ENCODE peak calls at places on chromosomes 4 and X, in eight cellular contexts. One of them, this sample, is unnamed.

GRCh38 chr4:185217390-185217985 is 8.1 kb downstream of the SNX25 start:
- DNase-seq in bronchial epithelial cell: no peak
- DNase-seq in cardiac fibroblast: no peak
- DNase-seq in CD8-positive, alpha-beta T cell: no peak
- DNase-seq in heart left ventricle: no peak
- DNase-seq in hepatocyte: no peak
- DNase-seq in left ventricle myocardium inferior: no peak
- DNase-seq in fibroblast of lung: no peak
- DNase-seq in this sample: no peak

GRCh38 chrX:19514791-19515614 is at the start of gene MAP3K15:
- DNase-seq in bronchial epithelial cell: no peak
- DNase-seq in cardiac fibroblast: peak; percentile 2
- DNase-seq in CD8-positive, alpha-beta T cell: no peak
- DNase-seq in heart left ventricle: no peak
- DNase-seq in hepatocyte: peak; percentile 39
- DNase-seq in left ventricle myocardium inferior: peak; percentile 14
- DNase-seq in fibroblast of lung: peak; percentile 9
- DNase-seq in this sample: no peak

GRCh38 chr4:151434183-151434860 is 25.3 kb downstream of the FHIP1A start:
- DNase-seq in bronchial epithelial cell: peak; percentile 80
- DNase-seq in cardiac fibroblast: no peak
- DNase-seq in CD8-positive, alpha-beta T cell: no peak
- DNase-seq in heart left ventricle: no peak
- DNase-seq in hepatocyte: no peak
- DNase-seq in left ventricle myocardium inferior: no peak
- DNase-seq in fibroblast of lung: peak; percentile 84
- DNase-seq in this sample: no peak

GRCh38 chr4:2318476-2318875 is 56.6 kb upstream of the MXD4 start:
- DNase-seq in bronchial epithelial cell: no peak
- DNase-seq in cardiac fibroblast: no peak
- DNase-seq in CD8-positive, alpha-beta T cell: no peak
- DNase-seq in heart left ventricle: no peak
- DNase-seq in hepatocyte: no peak
- DNase-seq in left ventricle myocardium inferior: no peak
- DNase-seq in fibroblast of lung: no peak
- DNase-seq in this sample: no peak

GRCh38 chr4:53616219-53616618 is 24.9 kb upstream of the LNX1 start:
- DNase-seq in bronchial epithelial cell: no peak
- DNase-seq in cardiac fibroblast: no peak
- DNase-seq in CD8-positive, alpha-beta T cell: no peak
- DNase-seq in heart left ventricle: no peak
- DNase-seq in hepatocyte: no peak
- DNase-seq in left ventricle myocardium inferior: no peak
- DNase-seq in fibroblast of lung: no peak
- DNase-seq in this sample: no peak

GRCh38 chrX:104168127-104168526 is 1.9 kb downstream of the FAM199X start:
- DNase-seq in bronchial epithelial cell: no peak
- DNase-seq in cardiac fibroblast: no peak
- DNase-seq in CD8-positive, alpha-beta T cell: no peak
- DNase-seq in heart left ventricle: no peak
- DNase-seq in hepatocyte: no peak
- DNase-seq in left ventricle myocardium inferior: no peak
- DNase-seq in fibroblast of lung: no peak
- DNase-seq in this sample: no peak

GRCh38 chr4:3062466-3062865 is 11.9 kb downstream of the HTT-AS start:
- DNase-seq in bronchial epithelial cell: no peak
- DNase-seq in cardiac fibroblast: peak; percentile 83
- DNase-seq in CD8-positive, alpha-beta T cell: no peak
- DNase-seq in heart left ventricle: no peak
- DNase-seq in hepatocyte: no peak
- DNase-seq in left ventricle myocardium inferior: no peak
- DNase-seq in fibroblast of lung: peak; percentile 83
- DNase-seq in this sample: no peak

GRCh38 chrX:9626379-9626778 is 139.3 kb downstream of the GPR143 start:
- DNase-seq in bronchial epithelial cell: no peak
- DNase-seq in cardiac fibroblast: no peak
- DNase-seq in CD8-positive, alpha-beta T cell: no peak
- DNase-seq in heart left ventricle: no peak
- DNase-seq in hepatocyte: no peak
- DNase-seq in left ventricle myocardium inferior: no peak
- DNase-seq in fibroblast of lung: peak; percentile 53
- DNase-seq in this sample: no peak

GRCh38 chr4:5526070-5526831 is 182.1 kb downstream of the EVC2 start:
- DNase-seq in bronchial epithelial cell: no peak
- DNase-seq in cardiac fibroblast: no peak
- DNase-seq in CD8-positive, alpha-beta T cell: no peak
- DNase-seq in heart left ventricle: no peak
- DNase-seq in hepatocyte: no peak
- DNase-seq in left ventricle myocardium inferior: no peak
- DNase-seq in fibroblast of lung: peak; percentile 12
- DNase-seq in this sample: no peak

GRCh38 chr4:134544303-134544761 is 342.7 kb upstream of the PABPC4L start:
- DNase-seq in bronchial epithelial cell: no peak
- DNase-seq in cardiac fibroblast: peak; percentile 3
- DNase-seq in CD8-positive, alpha-beta T cell: no peak
- DNase-seq in heart left ventricle: no peak
- DNase-seq in hepatocyte: peak; percentile 32
- DNase-seq in left ventricle myocardium inferior: no peak
- DNase-seq in fibroblast of lung: peak; percentile 80
- DNase-seq in this sample: no peak

GRCh38 chr4:40908297-40908696 is 158.5 kb downstream of the NSUN7 start:
- DNase-seq in bronchial epithelial cell: peak; percentile 43
- DNase-seq in cardiac fibroblast: no peak
- DNase-seq in CD8-positive, alpha-beta T cell: no peak
- DNase-seq in heart left ventricle: no peak
- DNase-seq in hepatocyte: peak; percentile 24
- DNase-seq in left ventricle myocardium inferior: no peak
- DNase-seq in fibroblast of lung: no peak
- DNase-seq in this sample: no peak

GRCh38 chrX:22660756-22661155 is 339.0 kb upstream of the DDX53 start:
- DNase-seq in bronchial epithelial cell: no peak
- DNase-seq in cardiac fibroblast: no peak
- DNase-seq in CD8-positive, alpha-beta T cell: no peak
- DNase-seq in heart left ventricle: no peak
- DNase-seq in hepatocyte: no peak
- DNase-seq in left ventricle myocardium inferior: no peak
- DNase-seq in fibroblast of lung: peak; percentile 66
- DNase-seq in this sample: no peak

GRCh38 chr4:81360722-81361121 is 111.0 kb downstream of the RASGEF1B start:
- DNase-seq in bronchial epithelial cell: peak; percentile 77
- DNase-seq in cardiac fibroblast: no peak
- DNase-seq in CD8-positive, alpha-beta T cell: no peak
- DNase-seq in heart left ventricle: no peak
- DNase-seq in hepatocyte: no peak
- DNase-seq in left ventricle myocardium inferior: no peak
- DNase-seq in fibroblast of lung: peak; percentile 7
- DNase-seq in this sample: no peak

DNA sequence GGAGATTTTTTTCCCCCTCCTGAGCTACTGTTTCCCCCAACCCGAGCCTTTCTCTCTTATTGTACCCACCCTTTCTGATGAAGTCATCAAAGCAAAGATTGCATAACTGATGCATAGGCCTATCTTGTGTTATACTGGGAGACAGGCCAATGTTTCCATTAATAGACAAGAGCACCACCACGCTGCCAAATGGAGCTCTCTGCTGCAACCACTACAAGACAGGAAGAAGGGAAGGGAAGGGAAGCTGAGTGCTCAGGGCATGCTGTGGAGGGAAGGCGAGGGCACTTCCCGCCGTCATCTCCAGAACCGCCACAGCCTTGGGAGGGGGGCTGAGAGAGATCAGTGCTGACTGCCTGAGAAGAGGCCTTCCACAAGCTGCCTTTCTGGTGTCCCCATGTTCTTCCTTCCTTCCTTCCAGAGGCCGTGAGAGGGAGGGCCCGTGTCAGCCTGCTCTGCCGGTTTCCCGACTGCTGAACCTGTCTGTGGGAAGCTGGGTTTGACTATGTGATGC is 75.0 kb downstream of the MGST2 start:
- DNase-seq in bronchial epithelial cell: peak; percentile 94
- DNase-seq in cardiac fibroblast: peak; percentile 97
- DNase-seq in CD8-positive, alpha-beta T cell: no peak
- DNase-seq in heart left ventricle: peak; percentile 77
- DNase-seq in hepatocyte: peak; percentile 83
- DNase-seq in left ventricle myocardium inferior: peak; percentile 60
- DNase-seq in fibroblast of lung: peak; percentile 94
- DNase-seq in this sample: no peak
- TF ChIP-seq CTCF in bronchial epithelial cell: peak; percentile 46
- TF ChIP-seq CTCF in cardiac fibroblast: peak; percentile 29
- TF ChIP-seq CTCF in CD8-positive, alpha-beta T cell: no peak
- TF ChIP-seq CTCF in heart left ventricle: no peak
- TF ChIP-seq CTCF in hepatocyte: peak; percentile 32
- TF ChIP-seq CTCF in left ventricle myocardium inferior: peak; percentile 39
- TF ChIP-seq CTCF in fibroblast of lung: no peak
- TF ChIP-seq CTCF in this sample: no peak

GRCh38 chr4:145936142-145937020 is 2.2 kb downstream of the ZNF827 start:
- DNase-seq in bronchial epithelial cell: peak; percentile 55
- DNase-seq in cardiac fibroblast: peak; percentile 80
- DNase-seq in CD8-positive, alpha-beta T cell: peak; percentile 79
- DNase-seq in heart left ventricle: peak; percentile 82
- DNase-seq in hepatocyte: peak; percentile 90
- DNase-seq in left ventricle myocardium inferior: peak; percentile 70
- DNase-seq in fibroblast of lung: peak; percentile 83
- DNase-seq in this sample: peak; percentile 60
- TF ChIP-seq CTCF in bronchial epithelial cell: peak; percentile 0
- TF ChIP-seq CTCF in cardiac fibroblast: peak; percentile 38
- TF ChIP-seq CTCF in CD8-positive, alpha-beta T cell: peak; percentile 27
- TF ChIP-seq CTCF in heart left ventricle: peak; percentile 12
- TF ChIP-seq CTCF in hepatocyte: peak; percentile 21
- TF ChIP-seq CTCF in left ventricle myocardium inferior: peak; percentile 42
- TF ChIP-seq CTCF in fibroblast of lung: no peak
- TF ChIP-seq CTCF in this sample: peak; percentile 36

GRCh38 chr4:48341776-48342558 is 638 bp downstream of the SLAIN2 start:
- DNase-seq in bronchial epithelial cell: no peak
- DNase-seq in cardiac fibroblast: peak; percentile 49
- DNase-seq in CD8-positive, alpha-beta T cell: no peak
- DNase-seq in heart left ventricle: peak; percentile 85
- DNase-seq in hepatocyte: peak; percentile 82
- DNase-seq in left ventricle myocardium inferior: peak; percentile 57
- DNase-seq in fibroblast of lung: peak; percentile 51
- DNase-seq in this sample: peak; percentile 55

GRCh38 chr4:48340276-48340904 is 939 bp upstream of the SLAIN2 start:
- DNase-seq in bronchial epithelial cell: peak; percentile 72
- DNase-seq in cardiac fibroblast: peak; percentile 70
- DNase-seq in CD8-positive, alpha-beta T cell: no peak
- DNase-seq in heart left ventricle: no peak
- DNase-seq in hepatocyte: peak; percentile 75
- DNase-seq in left ventricle myocardium inferior: no peak
- DNase-seq in fibroblast of lung: peak; percentile 81
- DNase-seq in this sample: no peak

GRCh38 chr4:48339642-48340041 is 1.7 kb upstream of the SLAIN2 start:
- DNase-seq in bronchial epithelial cell: peak; percentile 70
- DNase-seq in cardiac fibroblast: no peak
- DNase-seq in CD8-positive, alpha-beta T cell: no peak
- DNase-seq in heart left ventricle: no peak
- DNase-seq in hepatocyte: no peak
- DNase-seq in left ventricle myocardium inferior: no peak
- DNase-seq in fibroblast of lung: no peak
- DNase-seq in this sample: no peak

GRCh38 chr4:48342559-48342878 is 1.2 kb downstream of the SLAIN2 start:
- DNase-seq in bronchial epithelial cell: no peak
- DNase-seq in cardiac fibroblast: no peak
- DNase-seq in CD8-positive, alpha-beta T cell: no peak
- DNase-seq in heart left ventricle: no peak
- DNase-seq in hepatocyte: no peak
- DNase-seq in left ventricle myocardium inferior: no peak
- DNase-seq in fibroblast of lung: no peak
- DNase-seq in this sample: peak; percentile 31

DNA sequence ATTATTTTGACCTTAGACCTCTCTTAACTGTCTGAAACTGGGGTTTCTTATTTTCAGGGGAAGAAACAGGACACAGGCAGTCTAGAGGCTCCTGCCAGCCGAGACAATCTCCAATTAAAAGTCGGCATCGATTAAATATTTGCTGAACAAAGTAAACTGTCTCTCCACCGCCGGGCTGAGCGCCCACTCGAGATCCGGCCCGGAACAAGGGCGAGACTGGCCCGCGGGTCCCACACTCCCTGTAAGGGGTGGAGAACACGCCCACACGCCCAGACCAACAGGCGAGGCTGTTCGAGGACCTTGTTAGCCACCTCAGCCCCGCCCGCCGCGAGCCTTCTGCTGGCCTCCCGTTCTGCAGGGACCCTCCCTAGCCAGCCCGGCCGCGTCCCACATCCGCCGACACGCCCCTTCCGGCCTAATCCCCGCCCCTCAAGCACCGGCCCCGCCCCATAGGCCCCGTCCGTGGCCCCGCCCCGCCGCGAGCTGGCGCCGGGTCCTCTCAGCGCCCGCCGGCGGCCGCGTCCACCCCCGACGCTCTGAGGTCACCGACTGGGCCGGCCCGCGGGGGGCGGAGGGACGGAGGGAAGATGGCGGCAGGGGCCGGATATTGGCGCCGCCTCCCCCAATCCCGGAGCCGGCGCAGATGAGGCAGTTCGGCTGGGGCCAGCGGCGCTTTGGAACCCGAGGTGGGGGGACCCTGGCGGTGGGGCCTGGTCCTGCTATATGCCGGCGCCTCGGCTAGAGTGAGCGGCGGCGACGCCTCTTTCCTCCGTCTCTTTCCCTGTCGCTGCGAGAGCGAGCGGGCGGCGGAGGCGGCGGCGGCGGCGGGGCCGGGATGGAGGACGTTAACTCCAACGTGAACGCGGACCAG is at the start of gene SLAIN2:
- DNase-seq in bronchial epithelial cell: peak; percentile 88
- DNase-seq in cardiac fibroblast: peak; percentile 99
- DNase-seq in CD8-positive, alpha-beta T cell: peak; percentile 100
- DNase-seq in heart left ventricle: peak; percentile 100
- DNase-seq in hepatocyte: peak; percentile 99
- DNase-seq in left ventricle myocardium inferior: peak; percentile 100
- DNase-seq in fibroblast of lung: peak; percentile 98
- DNase-seq in this sample: peak; percentile 100
- TF ChIP-seq CTCF in bronchial epithelial cell: peak; percentile 19
- TF ChIP-seq CTCF in cardiac fibroblast: peak; percentile 49
- TF ChIP-seq CTCF in CD8-positive, alpha-beta T cell: peak; percentile 46
- TF ChIP-seq CTCF in heart left ventricle: peak; percentile 24
- TF ChIP-seq CTCF in hepatocyte: peak; percentile 14
- TF ChIP-seq CTCF in left ventricle myocardium inferior: peak; percentile 55
- TF ChIP-seq CTCF in fibroblast of lung: no peak
- TF ChIP-seq CTCF in this sample: peak; percentile 43

GRCh38 chr4:8431553-8431952 is 9.0 kb downstream of the ACOX3 start:
- DNase-seq in bronchial epithelial cell: no peak
- DNase-seq in cardiac fibroblast: no peak
- DNase-seq in CD8-positive, alpha-beta T cell: no peak
- DNase-seq in heart left ventricle: no peak
- DNase-seq in hepatocyte: no peak
- DNase-seq in left ventricle myocardium inferior: no peak
- DNase-seq in fibroblast of lung: no peak
- DNase-seq in this sample: no peak

GRCh38 chr4:8427761-8428287 is 12.7 kb downstream of the ACOX3 start:
- DNase-seq in bronchial epithelial cell: peak; percentile 39
- DNase-seq in cardiac fibroblast: peak; percentile 74
- DNase-seq in CD8-positive, alpha-beta T cell: no peak
- DNase-seq in heart left ventricle: no peak
- DNase-seq in hepatocyte: peak; percentile 40
- DNase-seq in left ventricle myocardium inferior: peak; percentile 37
- DNase-seq in fibroblast of lung: peak; percentile 68
- DNase-seq in this sample: no peak

GRCh38 chr4:8433181-8433580 is 7.3 kb downstream of the ACOX3 start:
- DNase-seq in bronchial epithelial cell: no peak
- DNase-seq in cardiac fibroblast: peak; percentile 14
- DNase-seq in CD8-positive, alpha-beta T cell: no peak
- DNase-seq in heart left ventricle: no peak
- DNase-seq in hepatocyte: no peak
- DNase-seq in left ventricle myocardium inferior: no peak
- DNase-seq in fibroblast of lung: no peak
- DNase-seq in this sample: no peak

GRCh38 chr4:8427262-8427661 is 13.3 kb downstream of the ACOX3 start:
- DNase-seq in bronchial epithelial cell: no peak
- DNase-seq in cardiac fibroblast: no peak
- DNase-seq in CD8-positive, alpha-beta T cell: no peak
- DNase-seq in heart left ventricle: no peak
- DNase-seq in hepatocyte: no peak
- DNase-seq in left ventricle myocardium inferior: no peak
- DNase-seq in fibroblast of lung: no peak
- DNase-seq in this sample: no peak

GRCh38 chr4:8428288-8429097 is 12.0 kb downstream of the ACOX3 start:
- DNase-seq in bronchial epithelial cell: peak; percentile 61
- DNase-seq in cardiac fibroblast: peak; percentile 90
- DNase-seq in CD8-positive, alpha-beta T cell: peak; percentile 98
- DNase-seq in heart left ventricle: peak; percentile 96
- DNase-seq in hepatocyte: peak; percentile 96
- DNase-seq in left ventricle myocardium inferior: peak; percentile 89
- DNase-seq in fibroblast of lung: peak; percentile 76
- DNase-seq in this sample: peak; percentile 98
- TF ChIP-seq CTCF in bronchial epithelial cell: peak; percentile 49
- TF ChIP-seq CTCF in cardiac fibroblast: peak; percentile 53
- TF ChIP-seq CTCF in CD8-positive, alpha-beta T cell: no peak
- TF ChIP-seq CTCF in heart left ventricle: no peak
- TF ChIP-seq CTCF in hepatocyte: peak; percentile 39
- TF ChIP-seq CTCF in left ventricle myocardium inferior: peak; percentile 20
- TF ChIP-seq CTCF in fibroblast of lung: peak; percentile 41
- TF ChIP-seq CTCF in this sample: no peak

This sample was measured in natural killer cell.